ENCODE peak calls at places on chromosome 9, in ten cellular contexts. O is CD8-positive, alpha-beta T cell; J is WERI-Rb-1; F is breast epithelium; D is GM10248; Q is lung; S is ovary; A is AG10803; K is omental fat pad; Y is GM23338. M is an unnamed sample.

GRCh38 chr9:15246688-15247087 is 60.3 kb downstream of the TTC39B start:
- DNase-seq in F (no peak), Q (no peak), D (no peak), A (no peak), K (no peak), Y (no peak), J (no peak), O (no peak), S (no peak), M (no peak)

GRCh38 chr9:101119206-101119819 is 90.8 kb downstream of the PLPPR1 start:
- DNase-seq in A (peak), D (peak), S (no peak), Q (peak), K (no peak), F (no peak), J (peak), Y (peak), O (no peak), M (peak)

GRCh38 chr9:100216178-100216787 is 117.2 kb downstream of the INVS start:
- DNase-seq in J (peak), Y (peak), D (peak), O (peak), A (peak), Q (peak), S (no peak), F (no peak), K (peak), M (peak)

GRCh38 chr9:109926321-109926959 is 146.4 kb downstream of the PALM2AKAP2 start:
- DNase-seq in D (peak), Q (no peak), S (no peak), K (no peak), J (no peak), Y (no peak), F (no peak), A (no peak), O (no peak), M (no peak)

GRCh38 chr9:131491001-131491710 is 11.6 kb upstream of the POMT1 start:
- DNase-seq in A (no peak), Q (no peak), D (no peak), Y (no peak), O (no peak), K (no peak), J (no peak), S (no peak), F (no peak), M (no peak)

GRCh38 chr9:27393054-27393846 is 96.3 kb upstream of the EQTN start:
- DNase-seq in S (no peak), O (no peak), D (no peak), J (no peak), A (peak), Y (no peak), F (no peak), Q (no peak), K (no peak), M (no peak)

GRCh38 chr9:89591291-89592200 is 13.3 kb upstream of the GADD45G start:
- DNase-seq in J (peak), Y (no peak), S (no peak), A (no peak), Q (peak), O (no peak), F (no peak), K (no peak), D (no peak), M (peak)

GRCh38 chr9:77498891-77499290 is 149.2 kb downstream of the GNA14 start:
- DNase-seq in S (no peak), Y (no peak), Q (no peak), A (peak), J (no peak), F (no peak), D (no peak), O (no peak), K (no peak), M (no peak)

GRCh38 chr9:129069128-129069824 is 11.6 kb upstream of the DOLPP1 start:
- DNase-seq in A (no peak), Q (peak), F (no peak), D (peak), O (peak), K (no peak), J (peak), Y (no peak), S (no peak), M (no peak)

GRCh38 chr9:13557724-13558123 is 278.2 kb upstream of the MPDZ start:
- DNase-seq in A (no peak), K (no peak), S (no peak), Y (no peak), D (no peak), O (no peak), J (no peak), Q (no peak), F (no peak), M (no peak)

GRCh38 chr9:35071814-35072460 is 488 bp downstream of the VCP start:
- DNase-seq in Q (peak), J (peak), F (peak), O (peak), K (peak), Y (peak), D (peak), A (peak), S (peak), M (peak)
- TF ChIP-seq CTCF in Q (peak), J (peak), F (peak), O (peak), K (no peak), Y (no peak), D (peak), A (peak), S (peak), M (no peak)

GRCh38 chr9:4894076-4894475 is 91.0 kb upstream of the JAK2 start:
- DNase-seq in K (no peak), Y (no peak), O (no peak), Q (no peak), F (no peak), A (peak), S (no peak), J (no peak), D (no peak), M (no peak)

GRCh38 chr9:4892501-4893194 is 92.4 kb upstream of the JAK2 start:
- DNase-seq in F (no peak), Y (no peak), S (no peak), D (no peak), J (no peak), A (no peak), Q (no peak), K (no peak), O (no peak), M (no peak)

GRCh38 chr9:4890242-4890641 is 94.8 kb upstream of the JAK2 start:
- DNase-seq in J (no peak), S (no peak), K (no peak), O (no peak), F (no peak), D (no peak), Y (no peak), A (no peak), Q (no peak), M (no peak)

GRCh38 chr9:4890929-4891328 is 94.1 kb upstream of the JAK2 start:
- DNase-seq in Q (no peak), S (no peak), A (no peak), J (no peak), D (no peak), Y (no peak), K (no peak), O (no peak), F (no peak), M (no peak)

DNA sequence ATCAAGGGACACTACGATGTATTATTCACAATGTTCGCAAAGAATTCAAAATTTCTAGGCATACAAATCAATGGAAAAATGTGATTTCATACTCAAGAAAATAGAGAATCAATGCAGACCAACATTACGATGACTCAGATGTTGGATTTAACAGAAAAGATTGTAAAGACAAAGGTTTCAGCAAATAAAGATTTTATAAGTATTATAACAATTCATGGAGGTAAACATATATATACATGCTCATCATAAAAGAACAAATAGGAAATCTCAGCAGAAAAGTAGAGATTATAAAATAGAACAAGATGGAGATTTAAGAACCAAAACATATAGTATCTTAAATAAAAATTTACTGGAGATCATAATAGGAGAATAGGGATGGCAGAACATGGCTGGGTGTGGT is 93.4 kb upstream of the JAK2 start:
- DNase-seq in A (no peak), K (no peak), Q (no peak), F (no peak), J (no peak), Y (no peak), S (no peak), O (no peak), D (no peak), M (no peak)
- TF ChIP-seq CTCF in A (no peak), K (no peak), Q (no peak), F (no peak), J (no peak), Y (no peak), S (no peak), O (no peak), D (no peak), M (no peak)

GRCh38 chr9:132651259-132651658 is 18.5 kb downstream of the DDX31 start:
- DNase-seq in S (no peak), J (peak), Q (no peak), A (peak), Y (no peak), O (no peak), F (no peak), K (no peak), D (no peak), M (peak)
- TF ChIP-seq CTCF in S (no peak), J (peak), Q (no peak), A (peak), Y (peak), O (no peak), F (no peak), K (no peak), D (peak), M (peak)

GRCh38 chr9:91920846-91921350 is 29.1 kb downstream of the ROR2 start:
- DNase-seq in A (no peak), S (no peak), Y (no peak), D (no peak), K (no peak), Q (no peak), F (no peak), J (no peak), O (no peak), M (no peak)

GRCh38 chr9:91927912-91928510 is 22.0 kb downstream of the ROR2 start:
- DNase-seq in Q (no peak), F (no peak), D (no peak), A (no peak), Y (peak), O (no peak), J (no peak), S (no peak), K (no peak), M (no peak)

GRCh38 chr9:91923145-91923544 is 26.9 kb downstream of the ROR2 start:
- DNase-seq in D (no peak), O (no peak), K (no peak), Y (no peak), Q (no peak), J (no peak), S (no peak), F (no peak), A (peak), M (no peak)

GRCh38 chr9:91921371-91921770 is 28.7 kb downstream of the ROR2 start:
- DNase-seq in O (no peak), A (no peak), F (no peak), J (no peak), D (no peak), Y (peak), K (no peak), Q (no peak), S (no peak), M (no peak)

GRCh38 chr9:91924090-91924489 is 25.9 kb downstream of the ROR2 start:
- DNase-seq in S (no peak), J (no peak), D (no peak), Y (no peak), O (no peak), Q (no peak), A (no peak), K (no peak), F (no peak), M (no peak)
- TF ChIP-seq CTCF in S (no peak), J (no peak), D (no peak), Y (no peak), O (no peak), Q (no peak), A (no peak), K (no peak), F (no peak), M (no peak)

GRCh38 chr9:35734096-35734495 is 1.6 kb downstream of the CREB3 start:
- DNase-seq in F (no peak), Y (no peak), K (no peak), J (no peak), D (no peak), O (no peak), S (no peak), Q (no peak), A (no peak), M (no peak)

GRCh38 chr9:35731415-35732184 is 395 bp downstream of the TLN1 start:
- DNase-seq in F (no peak), D (no peak), A (no peak), Q (no peak), K (no peak), O (no peak), S (no peak), Y (peak), J (no peak), M (no peak)

GRCh38 chr9:35732185-35733108 is at the start of the genes CREB3 and TLN1:
- DNase-seq in Q (peak), K (peak), S (peak), A (peak), Y (peak), F (peak), O (peak), J (peak), D (peak), M (peak)

GRCh38 chr9:35730486-35730854 is 1.5 kb downstream of the TLN1 start:
- DNase-seq in F (no peak), K (no peak), J (no peak), A (no peak), Q (no peak), Y (no peak), O (no peak), S (no peak), D (no peak), M (no peak)

GRCh38 chr9:35733109-35733541 is 659 bp downstream of the CREB3 start:
- DNase-seq in A (peak), O (no peak), J (peak), Q (peak), D (peak), F (no peak), S (no peak), K (no peak), Y (peak), M (no peak)
- TF ChIP-seq CTCF in A (no peak), O (no peak), J (peak), Q (no peak), D (peak), F (no peak), S (no peak), K (no peak), Y (no peak), M (no peak)

DNA sequence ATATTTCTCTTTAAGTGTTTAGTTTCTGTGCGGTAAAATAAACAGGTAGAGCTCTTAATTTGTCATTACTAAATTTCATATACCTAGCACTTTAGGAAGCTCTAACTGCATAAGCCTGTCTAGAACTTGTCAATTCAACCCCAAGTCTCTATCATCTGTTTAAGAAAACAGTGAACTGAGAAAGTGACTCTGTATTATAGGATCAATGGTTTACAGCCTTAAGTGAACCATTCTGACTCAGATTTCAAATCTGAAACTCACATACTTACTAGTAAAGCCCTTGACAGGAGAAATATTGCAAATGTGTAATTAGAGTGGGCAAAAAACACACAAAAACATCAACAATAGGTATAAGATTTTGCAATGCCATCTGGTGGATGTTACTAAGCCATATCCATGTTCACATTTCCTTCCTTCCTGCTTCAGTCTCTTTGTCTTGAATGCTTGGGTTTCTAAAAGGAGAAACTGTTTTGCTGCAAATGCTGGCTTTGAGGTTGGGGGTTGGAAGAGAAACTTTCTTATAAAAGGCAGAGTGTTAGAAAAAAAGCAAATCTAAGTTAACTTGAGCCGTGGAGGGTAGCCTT is 101.8 kb downstream of the DOCK8 start:
- DNase-seq in D (no peak), J (no peak), S (no peak), Q (no peak), O (no peak), Y (no peak), A (no peak), K (no peak), F (no peak), M (no peak)
- TF ChIP-seq CTCF in D (no peak), J (no peak), S (no peak), Q (no peak), O (no peak), Y (no peak), A (no peak), K (no peak), F (no peak), M (no peak)

M was measured in glutamatergic neuron.